ENCODE peak calls at places on chromosomes 2 and 18, in nine cellular contexts. P is stomach, Y is HCT116, G is spleen, L is GM23338, J is esophagus muscularis mucosa, R is upper lobe of left lung, M is prostate gland, X is breast epithelium. Z is an unnamed sample.

GRCh38 chr2:98604547-98604946 is 3.8 kb downstream of the COA5 start:
- DNase-seq in R (no peak), M (no peak), J (no peak), G (no peak), P (no peak), L (no peak), X (no peak), Y (no peak), Z (no peak)

GRCh38 chr2:26982102-26982742 is 11.8 kb downstream of the MAPRE3 start:
- DNase-seq in M (peak), P (peak), Y (peak), J (peak), L (peak), X (peak), G (no peak), R (no peak), Z (peak)

GRCh38 chr2:10765914-10766313 is 44.5 kb downstream of the ATP6V1C2 start:
- DNase-seq in J (peak), P (no peak), M (no peak), R (no peak), Y (no peak), X (no peak), L (no peak), G (peak), Z (no peak)

GRCh38 chr2:196652869-196653268 is 13.4 kb downstream of the CCDC150 start:
- DNase-seq in J (no peak), G (no peak), L (peak), Y (no peak), R (no peak), X (no peak), P (no peak), M (no peak), Z (no peak)

GRCh38 chr2:184560603-184561002 is 37.7 kb upstream of the ZNF804A start:
- DNase-seq in Y (no peak), R (peak), X (no peak), M (no peak), P (no peak), G (peak), J (no peak), L (no peak), Z (no peak)

GRCh38 chr18:8798996-8799395 is 93.6 kb downstream of the MTCL1 start:
- DNase-seq in R (peak), L (no peak), M (no peak), Y (no peak), J (no peak), P (peak), G (no peak), X (no peak), Z (peak)

GRCh38 chr2:113103958-113104627 is 23.3 kb upstream of the IL1RN start:
- DNase-seq in Y (no peak), R (no peak), L (no peak), P (no peak), M (no peak), J (no peak), X (no peak), G (no peak), Z (no peak)

GRCh38 chr2:6071536-6071935 is 379.4 kb downstream of the SOX11 start:
- DNase-seq in P (no peak), J (no peak), X (no peak), M (no peak), L (no peak), R (no peak), Y (no peak), G (no peak), Z (no peak)

GRCh38 chr2:227939271-227940027 is 68.0 kb downstream of the DAW1 start:
- DNase-seq in R (no peak), L (peak), G (no peak), X (no peak), M (no peak), Y (peak), J (no peak), P (no peak), Z (no peak)

GRCh38 chr2:233130481-233130970 is 70.4 kb downstream of the INPP5D start:
- DNase-seq in L (no peak), R (no peak), X (no peak), M (no peak), Y (no peak), J (no peak), P (no peak), G (peak), Z (no peak)

GRCh38 chr18:48838921-48839818 is 111.6 kb downstream of the SMAD7 start:
- DNase-seq in X (no peak), G (peak), J (no peak), P (no peak), L (no peak), R (no peak), Y (no peak), M (no peak), Z (no peak)

GRCh38 chr2:96495983-96496382 is 9.2 kb downstream of the NEURL3 start:
- DNase-seq in R (no peak), P (no peak), M (no peak), J (no peak), G (no peak), Y (no peak), X (no peak), L (no peak), Z (no peak)

GRCh38 chr18:36942264-36942663 is 113.3 kb downstream of the KIAA1328 start:
- DNase-seq in P (no peak), L (peak), R (no peak), M (no peak), X (no peak), G (no peak), Y (peak), J (no peak), Z (no peak)

GRCh38 chr2:10575566-10576300 is 114.0 kb downstream of the NOL10 start:
- DNase-seq in P (no peak), L (no peak), R (no peak), Y (peak), J (no peak), G (no peak), M (no peak), X (no peak), Z (no peak)

GRCh38 chr2:3661149-3661660 is 3.2 kb downstream of the ALLC start:
- DNase-seq in R (no peak), J (no peak), G (peak), L (no peak), Y (no peak), X (peak), P (no peak), M (no peak), Z (no peak)

GRCh38 chr2:154425999-154426398 is 272.5 kb upstream of the KCNJ3 start:
- DNase-seq in L (no peak), Y (no peak), X (no peak), J (no peak), M (no peak), R (no peak), G (no peak), P (peak), Z (no peak)

GRCh38 chr2:119240311-119241204 is 16.9 kb downstream of the STEAP3 start:
- DNase-seq in R (peak), M (peak), Y (peak), P (peak), J (no peak), X (no peak), L (peak), G (no peak), Z (peak)

GRCh38 chr2:43169987-43170732 is 56.2 kb downstream of the ZFP36L2 start:
- DNase-seq in R (no peak), Y (no peak), J (no peak), G (peak), P (peak), X (no peak), M (no peak), L (peak), Z (peak)

GRCh38 chr2:26630235-26630634 is 10.9 kb downstream of the CIB4 start:
- DNase-seq in R (no peak), G (peak), Y (no peak), M (no peak), X (no peak), L (no peak), J (no peak), P (no peak), Z (no peak)

GRCh38 chr2:217824223-217824622 is 178.6 kb downstream of the TNS1 start:
- DNase-seq in M (no peak), J (no peak), X (no peak), G (no peak), R (no peak), Y (no peak), L (no peak), P (no peak), Z (no peak)

GRCh38 chr2:44479127-44479887 is 117.6 kb downstream of the CAMKMT start:
- DNase-seq in R (no peak), J (no peak), M (peak), L (peak), X (no peak), Y (peak), P (no peak), G (no peak), Z (peak)

GRCh38 chr2:28956890-28957289 is 24.2 kb upstream of the TOGARAM2 start:
- DNase-seq in G (no peak), X (no peak), P (no peak), R (no peak), J (no peak), Y (peak), L (peak), M (no peak), Z (no peak)

GRCh38 chr2:113175101-113175628 is 1.4 kb downstream of the PSD4 start:
- DNase-seq in R (no peak), L (no peak), J (no peak), X (no peak), G (peak), M (no peak), P (peak), Y (no peak), Z (peak)

GRCh38 chr2:197558393-197558792 is 42.5 kb downstream of the MOB4 start:
- DNase-seq in R (no peak), J (no peak), X (no peak), L (no peak), G (no peak), Y (no peak), M (no peak), P (no peak), Z (no peak)

GRCh38 chr2:157780211-157780610 is 95.9 kb downstream of the ACVR1 start:
- DNase-seq in R (no peak), M (no peak), P (no peak), G (no peak), Y (no peak), J (no peak), L (no peak), X (no peak), Z (no peak)

GRCh38 chr18:53153281-53153680 is 813.3 kb downstream of the DCC start:
- DNase-seq in J (no peak), G (no peak), M (no peak), P (no peak), Y (no peak), X (no peak), L (peak), R (no peak), Z (peak)

GRCh38 chr18:53152478-53152877 is 812.5 kb downstream of the DCC start:
- DNase-seq in X (no peak), M (no peak), P (no peak), L (peak), G (no peak), J (no peak), Y (no peak), R (no peak), Z (no peak)

GRCh38 chr18:53153800-53154199 is 813.8 kb downstream of the DCC start:
- DNase-seq in P (no peak), G (no peak), Y (no peak), M (no peak), J (no peak), L (no peak), X (no peak), R (no peak), Z (no peak)

GRCh38 chr18:53147472-53147871 is 807.5 kb downstream of the DCC start:
- DNase-seq in Y (no peak), G (no peak), M (no peak), P (no peak), L (no peak), R (no peak), J (no peak), X (no peak), Z (no peak)

DNA sequence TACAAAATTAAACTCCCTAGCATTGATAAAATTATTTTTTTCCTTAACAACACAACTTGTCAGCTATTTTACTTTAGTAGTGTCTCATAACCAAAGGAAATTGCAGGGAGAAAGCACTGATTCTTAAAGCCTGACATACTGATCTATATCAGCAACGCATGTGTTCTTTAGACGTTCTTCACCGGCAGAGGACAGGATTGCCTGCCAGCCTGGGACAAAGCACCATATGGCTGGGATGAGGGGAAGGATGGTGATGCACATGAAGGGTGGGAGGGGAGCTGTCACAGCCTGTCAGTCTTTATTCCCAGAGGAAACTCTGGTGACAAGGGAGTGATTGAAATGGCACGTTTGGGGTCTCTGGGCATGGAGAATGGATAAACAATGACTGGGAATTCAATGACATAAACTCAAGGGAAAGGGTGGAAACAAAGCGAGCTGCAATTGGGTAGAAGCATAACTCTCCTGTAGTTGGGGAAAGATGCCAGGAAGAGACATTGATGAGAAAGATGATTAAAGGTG is 808.1 kb downstream of the DCC start:
- DNase-seq in J (no peak), G (no peak), R (no peak), Y (no peak), X (no peak), L (no peak), P (no peak), M (no peak), Z (no peak)
- TF ChIP-seq POLR2AphosphoS5 in J (no peak), G (no peak), R (no peak), Y (no peak), X (no peak), L (no peak), P (no peak), M (no peak), Z (no peak)

GRCh38 chr18:61972389-61973264 is 79.8 kb upstream of the RNF152 start:
- DNase-seq in G (no peak), X (no peak), J (peak), Y (no peak), P (no peak), M (no peak), L (no peak), R (no peak), Z (no peak)
- TF ChIP-seq POLR2AphosphoS5 in G (no peak), X (no peak), J (no peak), Y (no peak), P (no peak), M (no peak), L (no peak), R (no peak), Z (no peak)

DNA sequence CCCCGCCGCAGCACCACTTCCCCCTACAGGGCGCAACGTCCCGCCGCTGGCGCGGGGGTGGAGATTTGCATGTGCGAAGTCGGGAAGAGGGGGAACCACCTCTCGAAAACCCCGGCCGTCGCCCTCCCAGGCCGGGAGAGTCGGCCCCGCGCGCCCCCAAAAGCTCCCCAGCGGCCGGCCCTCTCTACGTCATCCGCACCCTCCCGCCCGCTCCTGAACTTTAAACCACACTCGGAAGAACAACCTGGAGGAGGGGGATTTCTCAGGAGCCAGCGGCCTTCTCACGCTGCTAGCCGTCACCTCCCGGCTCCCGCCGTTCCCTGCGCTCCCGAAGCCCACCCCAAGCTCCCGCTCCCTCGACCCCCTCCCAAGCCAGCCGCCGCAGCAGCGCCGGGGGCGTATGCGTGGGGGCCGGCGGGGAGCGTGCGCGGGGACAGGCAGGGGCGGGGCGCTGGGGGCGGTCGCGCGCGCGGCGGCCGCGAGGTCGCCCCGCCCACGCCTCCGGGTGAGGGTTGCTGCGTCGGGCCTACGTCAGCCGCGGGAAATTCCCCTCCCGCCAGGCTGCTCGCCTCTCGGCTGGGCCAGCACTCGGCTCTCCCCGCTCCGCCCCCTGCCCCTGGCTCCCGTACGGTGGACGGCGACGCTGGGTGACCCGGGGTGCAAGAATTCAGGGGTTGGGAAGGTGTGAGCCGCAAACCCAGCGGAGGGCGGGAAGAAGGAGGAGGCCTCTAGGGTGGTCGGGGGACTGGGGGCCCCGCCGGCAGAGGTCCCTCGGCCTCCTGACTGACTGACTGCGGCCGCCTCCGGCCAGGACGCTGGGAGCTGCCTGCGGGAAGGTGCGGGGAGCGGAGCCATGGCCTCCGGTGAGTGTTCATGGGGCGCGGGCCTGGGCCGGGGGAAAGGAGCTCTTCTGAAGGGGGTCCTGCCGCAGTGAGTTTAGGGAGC is at the start of gene REL:
- DNase-seq in X (peak), G (peak), M (peak), R (peak), Y (peak), J (peak), P (peak), L (peak), Z (peak)
- TF ChIP-seq POLR2AphosphoS5 in X (peak), G (peak), M (peak), R (peak), Y (peak), J (peak), P (peak), L (peak), Z (peak)

GRCh38 chr18:2895391-2895790 is 48.6 kb downstream of the EMILIN2 start:
- DNase-seq in R (no peak), Y (no peak), J (no peak), L (no peak), M (no peak), X (no peak), G (no peak), P (no peak), Z (no peak)

GRCh38 chr18:2893676-2894075 is 46.9 kb downstream of the EMILIN2 start:
- DNase-seq in R (no peak), G (no peak), M (no peak), Y (no peak), L (no peak), X (no peak), J (no peak), P (no peak), Z (no peak)

GRCh38 chr18:2893056-2893455 is 46.2 kb downstream of the EMILIN2 start:
- DNase-seq in G (no peak), R (no peak), J (no peak), X (no peak), P (no peak), M (no peak), Y (no peak), L (no peak), Z (no peak)

GRCh38 chr18:2894841-2895370 is 48.1 kb downstream of the EMILIN2 start:
- DNase-seq in P (no peak), Y (no peak), R (no peak), G (no peak), J (no peak), M (no peak), X (no peak), L (no peak), Z (no peak)

DNA sequence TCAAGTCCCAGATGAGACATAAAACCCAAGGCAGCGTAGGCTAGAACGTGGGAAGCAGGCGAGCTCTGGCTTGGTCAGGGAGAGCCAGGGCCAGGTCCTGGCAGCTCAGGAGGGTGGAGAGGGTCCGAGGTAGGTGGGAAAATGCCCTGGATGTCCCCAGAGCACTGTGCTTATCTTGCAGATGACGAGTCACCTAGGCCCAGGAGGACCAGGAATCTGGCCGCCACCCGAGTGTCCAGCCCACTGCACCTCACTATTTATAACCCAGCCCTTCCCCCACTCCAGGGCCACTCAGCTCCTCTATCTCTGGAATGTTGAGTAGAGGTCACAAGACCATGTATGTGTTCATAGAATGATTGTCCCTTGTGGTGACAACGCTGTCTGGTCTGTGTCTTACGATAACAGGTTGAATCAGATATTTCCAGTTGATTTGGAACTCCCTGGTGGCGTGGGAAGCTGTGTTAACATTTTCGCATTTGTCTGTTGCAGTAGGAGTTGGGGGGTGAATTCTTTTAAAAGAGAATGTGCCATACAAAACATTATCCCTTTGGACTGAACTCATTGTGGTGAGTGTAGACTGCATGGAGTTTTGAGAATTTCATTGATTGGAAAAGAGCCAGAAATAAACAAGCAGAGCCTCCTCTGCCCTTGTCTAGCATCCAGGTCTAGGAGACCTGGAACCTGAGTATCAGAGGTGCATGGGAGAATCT is 47.5 kb downstream of the EMILIN2 start:
- DNase-seq in Y (no peak), J (no peak), R (no peak), L (no peak), X (no peak), G (no peak), M (no peak), P (no peak), Z (no peak)
- TF ChIP-seq POLR2AphosphoS5 in Y (no peak), J (no peak), R (no peak), L (no peak), X (no peak), G (no peak), M (no peak), P (no peak), Z (no peak)